ENCODE peak calls at places on chromosomes 16 and 17, in ten cellular contexts. One of them, this sample, is unnamed.
A peak's percentile ranks its signal among the peaks of the same experiment; 100 is the strongest.

GRCh38 chr17:33712120-33712519 is 419.0 kb upstream of the ASIC2 start:
- DNase-seq in pancreas: no peak
- DNase-seq in GM23248: no peak
- DNase-seq in heart right ventricle: no peak
- DNase-seq in left ventricle myocardium inferior: no peak
- DNase-seq in body of pancreas: no peak
- DNase-seq in cardiac muscle cell: no peak
- DNase-seq in IMR-90: no peak
- DNase-seq in heart left ventricle: no peak
- DNase-seq in effector memory CD4-positive, alpha-beta T cell: no peak
- DNase-seq in this sample: no peak

GRCh38 chr17:80945736-80946135 is 45.9 kb upstream of the CHMP6 start:
- DNase-seq in left ventricle myocardium inferior: peak; percentile 8
- DNase-seq in heart right ventricle: no peak
- DNase-seq in cardiac muscle cell: no peak
- DNase-seq in GM23248: no peak
- DNase-seq in IMR-90: no peak
- DNase-seq in heart left ventricle: peak; percentile 13
- DNase-seq in pancreas: no peak
- DNase-seq in body of pancreas: no peak
- DNase-seq in effector memory CD4-positive, alpha-beta T cell: no peak
- DNase-seq in this sample: peak; percentile 3

GRCh38 chr17:51029568-51030463 is 90.9 kb downstream of the SPAG9 start:
- DNase-seq in cardiac muscle cell: no peak
- DNase-seq in heart right ventricle: no peak
- DNase-seq in heart left ventricle: no peak
- DNase-seq in effector memory CD4-positive, alpha-beta T cell: no peak
- DNase-seq in GM23248: peak; percentile 60
- DNase-seq in pancreas: no peak
- DNase-seq in IMR-90: peak; percentile 54
- DNase-seq in left ventricle myocardium inferior: no peak
- DNase-seq in body of pancreas: no peak
- DNase-seq in this sample: no peak

GRCh38 chr16:72689851-72690250 is 358.1 kb downstream of the ZFHX3 start:
- DNase-seq in heart right ventricle: no peak
- DNase-seq in effector memory CD4-positive, alpha-beta T cell: no peak
- DNase-seq in pancreas: no peak
- DNase-seq in body of pancreas: no peak
- DNase-seq in GM23248: peak; percentile 13
- DNase-seq in cardiac muscle cell: no peak
- DNase-seq in left ventricle myocardium inferior: no peak
- DNase-seq in heart left ventricle: no peak
- DNase-seq in IMR-90: peak; percentile 17
- DNase-seq in this sample: no peak

GRCh38 chr16:66619036-66619435 is 14.5 kb downstream of the CMTM3 start:
- DNase-seq in heart right ventricle: no peak
- DNase-seq in GM23248: peak; percentile 66
- DNase-seq in IMR-90: peak; percentile 59
- DNase-seq in left ventricle myocardium inferior: no peak
- DNase-seq in cardiac muscle cell: no peak
- DNase-seq in body of pancreas: no peak
- DNase-seq in heart left ventricle: no peak
- DNase-seq in pancreas: no peak
- DNase-seq in effector memory CD4-positive, alpha-beta T cell: no peak
- DNase-seq in this sample: no peak

GRCh38 chr17:71666047-71666446 is 454.8 kb upstream of the SOX9 start:
- DNase-seq in GM23248: no peak
- DNase-seq in pancreas: no peak
- DNase-seq in heart right ventricle: no peak
- DNase-seq in effector memory CD4-positive, alpha-beta T cell: no peak
- DNase-seq in cardiac muscle cell: no peak
- DNase-seq in heart left ventricle: no peak
- DNase-seq in IMR-90: no peak
- DNase-seq in body of pancreas: no peak
- DNase-seq in left ventricle myocardium inferior: no peak
- DNase-seq in this sample: no peak

GRCh38 chr16:64094992-64095579 is 1026.8 kb downstream of the CDH11 start:
- DNase-seq in left ventricle myocardium inferior: no peak
- DNase-seq in GM23248: peak; percentile 69
- DNase-seq in body of pancreas: no peak
- DNase-seq in pancreas: no peak
- DNase-seq in heart right ventricle: no peak
- DNase-seq in heart left ventricle: no peak
- DNase-seq in cardiac muscle cell: no peak
- DNase-seq in effector memory CD4-positive, alpha-beta T cell: no peak
- DNase-seq in IMR-90: peak; percentile 33
- DNase-seq in this sample: no peak

GRCh38 chr17:61406871-61407210 is 7.2 kb downstream of the TBX2 start:
- DNase-seq in effector memory CD4-positive, alpha-beta T cell: no peak
- DNase-seq in pancreas: no peak
- DNase-seq in left ventricle myocardium inferior: no peak
- DNase-seq in IMR-90: no peak
- DNase-seq in cardiac muscle cell: no peak
- DNase-seq in heart right ventricle: no peak
- DNase-seq in heart left ventricle: no peak
- DNase-seq in GM23248: no peak
- DNase-seq in body of pancreas: no peak
- DNase-seq in this sample: no peak

GRCh38 chr16:1640261-1640956 is 28.2 kb downstream of the CRAMP1 start:
- DNase-seq in left ventricle myocardium inferior: no peak
- DNase-seq in effector memory CD4-positive, alpha-beta T cell: no peak
- DNase-seq in IMR-90: no peak
- DNase-seq in heart right ventricle: no peak
- DNase-seq in body of pancreas: no peak
- DNase-seq in cardiac muscle cell: no peak
- DNase-seq in pancreas: peak; percentile 24
- DNase-seq in heart left ventricle: no peak
- DNase-seq in GM23248: no peak
- DNase-seq in this sample: no peak
- H3K36me3 ChIP-seq in left ventricle myocardium inferior: peaks cover 76% of the 10 kb centered on the region
- H3K36me3 ChIP-seq in effector memory CD4-positive, alpha-beta T cell: peaks cover 65% of the 10 kb centered on the region
- H3K36me3 ChIP-seq in IMR-90: peaks cover 75% of the 10 kb centered on the region
- H3K36me3 ChIP-seq in heart right ventricle: peaks cover 97% of the 10 kb centered on the region
- H3K36me3 ChIP-seq in body of pancreas: no peaks in the 10 kb centered on the region
- H3K36me3 ChIP-seq in cardiac muscle cell: peaks cover 31% of the 10 kb centered on the region
- H3K36me3 ChIP-seq in pancreas: peaks cover 56% of the 10 kb centered on the region
- H3K36me3 ChIP-seq in heart left ventricle: peaks cover 73% of the 10 kb centered on the region
- H3K36me3 ChIP-seq in GM23248: peaks cover 11% of the 10 kb centered on the region
- H3K36me3 ChIP-seq in this sample: peaks cover 26% of the 10 kb centered on the region

GRCh38 chr16:49695782-49696413 is 160.0 kb downstream of the ZNF423 start:
- DNase-seq in GM23248: no peak
- DNase-seq in left ventricle myocardium inferior: no peak
- DNase-seq in IMR-90: no peak
- DNase-seq in heart right ventricle: no peak
- DNase-seq in pancreas: no peak
- DNase-seq in cardiac muscle cell: no peak
- DNase-seq in heart left ventricle: no peak
- DNase-seq in body of pancreas: no peak
- DNase-seq in effector memory CD4-positive, alpha-beta T cell: no peak
- DNase-seq in this sample: no peak
- H3K4me1 ChIP-seq in GM23248: no peaks in the 10 kb centered on the region
- H3K4me1 ChIP-seq in left ventricle myocardium inferior: peaks cover 32% of the 10 kb centered on the region
- H3K4me1 ChIP-seq in IMR-90: no peaks in the 10 kb centered on the region
- H3K4me1 ChIP-seq in heart right ventricle: peaks cover 30% of the 10 kb centered on the region
- H3K4me1 ChIP-seq in pancreas: no peaks in the 10 kb centered on the region
- H3K4me1 ChIP-seq in cardiac muscle cell: peaks cover 49% of the 10 kb centered on the region
- H3K4me1 ChIP-seq in heart left ventricle: peaks cover 14% of the 10 kb centered on the region
- H3K4me1 ChIP-seq in body of pancreas: no peaks in the 10 kb centered on the region
- H3K4me1 ChIP-seq in effector memory CD4-positive, alpha-beta T cell: no peaks in the 10 kb centered on the region
- H3K4me1 ChIP-seq in this sample: peaks cover 42% of the 10 kb centered on the region

DNA sequence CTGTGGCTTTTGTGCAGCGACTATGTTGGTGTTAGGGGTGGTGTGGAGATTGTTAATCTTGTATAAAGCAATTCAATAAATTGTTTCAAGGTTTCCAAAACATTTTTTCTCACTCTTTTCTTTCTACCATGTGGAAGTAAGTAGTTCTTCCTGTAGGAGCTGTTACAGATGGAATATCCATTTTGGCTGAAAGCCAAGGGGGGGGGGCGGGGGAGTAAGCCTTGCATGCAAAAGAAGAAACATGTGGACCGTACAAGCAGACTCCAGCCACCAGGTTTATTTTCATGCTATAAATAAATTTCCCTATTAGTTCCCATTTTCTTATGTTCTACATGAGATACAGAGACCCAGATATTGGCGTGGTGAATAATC is 35.0 kb downstream of the UBN1 start:
- DNase-seq in heart left ventricle: no peak
- DNase-seq in effector memory CD4-positive, alpha-beta T cell: no peak
- DNase-seq in IMR-90: peak; percentile 58
- DNase-seq in cardiac muscle cell: no peak
- DNase-seq in GM23248: peak; percentile 38
- DNase-seq in body of pancreas: no peak
- DNase-seq in pancreas: no peak
- DNase-seq in left ventricle myocardium inferior: no peak
- DNase-seq in heart right ventricle: peak; percentile 27
- DNase-seq in this sample: peak; percentile 58
- H3K36me3 ChIP-seq in heart left ventricle: peaks cover 94% of the 10 kb centered on the region
- H3K36me3 ChIP-seq in effector memory CD4-positive, alpha-beta T cell: peaks cover 65% of the 10 kb centered on the region
- H3K36me3 ChIP-seq in IMR-90: peaks cover 73% of the 10 kb centered on the region
- H3K36me3 ChIP-seq in cardiac muscle cell: peaks cover 51% of the 10 kb centered on the region
- H3K36me3 ChIP-seq in GM23248: peaks cover 44% of the 10 kb centered on the region
- H3K36me3 ChIP-seq in body of pancreas: peaks cover 37% of the 10 kb centered on the region
- H3K36me3 ChIP-seq in pancreas: peaks cover 81% of the 10 kb centered on the region
- H3K36me3 ChIP-seq in left ventricle myocardium inferior: peaks cover 93% of the 10 kb centered on the region
- H3K36me3 ChIP-seq in heart right ventricle: peaks cover 100% of the 10 kb centered on the region
- H3K36me3 ChIP-seq in this sample: peaks cover 68% of the 10 kb centered on the region

DNA sequence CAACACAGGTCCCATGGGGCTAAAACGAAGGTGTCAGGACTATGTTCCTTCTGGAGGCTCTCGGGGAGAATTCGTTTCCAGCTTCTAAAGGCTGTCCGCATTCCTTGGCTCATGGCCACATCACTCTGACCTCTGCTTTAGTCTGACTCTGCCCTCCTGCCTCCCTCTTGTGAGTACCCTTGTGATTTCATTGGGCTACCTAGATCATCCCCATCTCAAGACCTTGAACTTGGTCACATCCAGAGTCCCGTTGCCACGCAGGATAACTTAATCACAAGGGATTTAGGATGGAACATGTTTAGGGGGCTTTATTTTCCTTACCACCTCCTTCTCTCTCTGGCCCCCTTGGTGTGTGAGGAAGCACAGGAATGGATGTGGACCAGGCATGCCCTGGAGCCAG is 160.9 kb upstream of the PLCG2 start:
- DNase-seq in heart right ventricle: no peak
- DNase-seq in pancreas: no peak
- DNase-seq in IMR-90: no peak
- DNase-seq in GM23248: no peak
- DNase-seq in body of pancreas: no peak
- DNase-seq in effector memory CD4-positive, alpha-beta T cell: no peak
- DNase-seq in heart left ventricle: no peak
- DNase-seq in cardiac muscle cell: no peak
- DNase-seq in left ventricle myocardium inferior: no peak
- DNase-seq in this sample: no peak
- H3K4me1 ChIP-seq in heart right ventricle: peaks cover 32% of the 10 kb centered on the region
- H3K4me1 ChIP-seq in pancreas: no peaks in the 10 kb centered on the region
- H3K4me1 ChIP-seq in IMR-90: peaks cover 7% of the 10 kb centered on the region
- H3K4me1 ChIP-seq in GM23248: peaks cover 7% of the 10 kb centered on the region
- H3K4me1 ChIP-seq in body of pancreas: no peaks in the 10 kb centered on the region
- H3K4me1 ChIP-seq in effector memory CD4-positive, alpha-beta T cell: peaks cover 18% of the 10 kb centered on the region
- H3K4me1 ChIP-seq in heart left ventricle: peaks cover 3% of the 10 kb centered on the region
- H3K4me1 ChIP-seq in cardiac muscle cell: peaks cover 8% of the 10 kb centered on the region
- H3K4me1 ChIP-seq in left ventricle myocardium inferior: peaks cover 28% of the 10 kb centered on the region
- H3K4me1 ChIP-seq in this sample: no peaks in the 10 kb centered on the region

GRCh38 chr16:22264786-22265185 is 32.4 kb upstream of the POLR3E start:
- DNase-seq in heart right ventricle: no peak
- DNase-seq in IMR-90: no peak
- DNase-seq in GM23248: no peak
- DNase-seq in cardiac muscle cell: no peak
- DNase-seq in heart left ventricle: no peak
- DNase-seq in body of pancreas: no peak
- DNase-seq in effector memory CD4-positive, alpha-beta T cell: no peak
- DNase-seq in pancreas: no peak
- DNase-seq in left ventricle myocardium inferior: no peak
- DNase-seq in this sample: peak; percentile 64

GRCh38 chr16:22265351-22265750 is 31.9 kb upstream of the POLR3E start:
- DNase-seq in effector memory CD4-positive, alpha-beta T cell: no peak
- DNase-seq in pancreas: no peak
- DNase-seq in heart left ventricle: no peak
- DNase-seq in heart right ventricle: no peak
- DNase-seq in GM23248: no peak
- DNase-seq in body of pancreas: no peak
- DNase-seq in IMR-90: no peak
- DNase-seq in cardiac muscle cell: no peak
- DNase-seq in left ventricle myocardium inferior: no peak
- DNase-seq in this sample: no peak

GRCh38 chr16:22270525-22270924 is 26.7 kb upstream of the POLR3E start:
- DNase-seq in IMR-90: no peak
- DNase-seq in body of pancreas: no peak
- DNase-seq in left ventricle myocardium inferior: no peak
- DNase-seq in heart right ventricle: no peak
- DNase-seq in GM23248: peak; percentile 32
- DNase-seq in pancreas: no peak
- DNase-seq in cardiac muscle cell: no peak
- DNase-seq in heart left ventricle: no peak
- DNase-seq in effector memory CD4-positive, alpha-beta T cell: no peak
- DNase-seq in this sample: no peak

GRCh38 chr16:22266546-22266945 is 30.7 kb upstream of the POLR3E start:
- DNase-seq in heart left ventricle: no peak
- DNase-seq in left ventricle myocardium inferior: no peak
- DNase-seq in pancreas: no peak
- DNase-seq in cardiac muscle cell: no peak
- DNase-seq in GM23248: no peak
- DNase-seq in effector memory CD4-positive, alpha-beta T cell: no peak
- DNase-seq in IMR-90: no peak
- DNase-seq in body of pancreas: no peak
- DNase-seq in heart right ventricle: no peak
- DNase-seq in this sample: no peak

GRCh38 chr16:22267764-22268163 is 29.4 kb upstream of the POLR3E start:
- DNase-seq in effector memory CD4-positive, alpha-beta T cell: no peak
- DNase-seq in body of pancreas: no peak
- DNase-seq in IMR-90: no peak
- DNase-seq in heart right ventricle: no peak
- DNase-seq in heart left ventricle: no peak
- DNase-seq in cardiac muscle cell: no peak
- DNase-seq in pancreas: no peak
- DNase-seq in left ventricle myocardium inferior: no peak
- DNase-seq in GM23248: no peak
- DNase-seq in this sample: no peak
- H3K36me3 ChIP-seq in effector memory CD4-positive, alpha-beta T cell: peaks cover 12% of the 10 kb centered on the region
- H3K36me3 ChIP-seq in body of pancreas: no peaks in the 10 kb centered on the region
- H3K36me3 ChIP-seq in IMR-90: peaks cover 54% of the 10 kb centered on the region
- H3K36me3 ChIP-seq in heart right ventricle: peaks cover 99% of the 10 kb centered on the region
- H3K36me3 ChIP-seq in heart left ventricle: peaks cover 85% of the 10 kb centered on the region
- H3K36me3 ChIP-seq in cardiac muscle cell: peaks cover 3% of the 10 kb centered on the region
- H3K36me3 ChIP-seq in pancreas: peaks cover 58% of the 10 kb centered on the region
- H3K36me3 ChIP-seq in left ventricle myocardium inferior: peaks cover 98% of the 10 kb centered on the region
- H3K36me3 ChIP-seq in GM23248: peaks cover 17% of the 10 kb centered on the region
- H3K36me3 ChIP-seq in this sample: peaks cover 19% of the 10 kb centered on the region

This sample was measured in BE2C.